ENCODE peak calls at places on chromosome 20, in four cellular contexts. D is body of pancreas, A is GM06990, G is progenitor cell of endocrine pancreas. U is an unnamed sample.

GRCh38 chr20:25273541-25274358 is 25.9 kb downstream of the PYGB start:
- DNase-seq in D (no peak), A (no peak), G (no peak), U (no peak)

GRCh38 chr20:25544316-25544715 is 41.0 kb downstream of the NINL start:
- DNase-seq in D (no peak), A (no peak), G (no peak), U (no peak)

GRCh38 chr20:40506567-40506966 is 182.5 kb downstream of the MAFB start:
- DNase-seq in D (peak), A (no peak), G (no peak), U (no peak)

GRCh38 chr20:46253391-46253790 is 54.9 kb downstream of the CDH22 start:
- DNase-seq in D (peak), A (no peak), G (no peak), U (peak)

GRCh38 chr20:4664691-4665360 is 56.9 kb upstream of the PRND start:
- DNase-seq in D (no peak), A (no peak), G (no peak), U (no peak)

GRCh38 chr20:32387262-32387661 is 29.1 kb downstream of the ASXL1 start:
- DNase-seq in D (no peak), A (no peak), G (no peak), U (no peak)

GRCh38 chr20:49871391-49871948 is 43.9 kb downstream of the SPATA2 start:
- DNase-seq in D (no peak), A (no peak), G (no peak), U (no peak)

GRCh38 chr20:6705106-6705766 is 62.2 kb upstream of the BMP2 start:
- DNase-seq in D (no peak), A (no peak), G (no peak), U (no peak)

GRCh38 chr20:62924567-62925419 is 1.5 kb downstream of the DIDO1 start:
- DNase-seq in D (peak), A (no peak), G (no peak), U (no peak)

GRCh38 chr20:1376453-1377270 is 16.2 kb downstream of the FKBP1A start:
- DNase-seq in D (no peak), A (no peak), G (no peak), U (no peak)

GRCh38 chr20:15542655-15543054 is 1030.6 kb downstream of the KIF16B start:
- DNase-seq in D (no peak), A (no peak), G (no peak), U (no peak)

GRCh38 chr20:47141941-47142781 is 214.3 kb downstream of the ZMYND8 start:
- DNase-seq in D (no peak), A (no peak), G (no peak), U (no peak)

GRCh38 chr20:36569847-36570429 is 3.5 kb upstream of the TGIF2 start:
- DNase-seq in D (no peak), A (no peak), G (no peak), U (no peak)

GRCh38 chr20:47272893-47273590 is 83.5 kb downstream of the ZMYND8 start:
- DNase-seq in D (peak), A (peak), G (peak), U (peak)

GRCh38 chr20:51452734-51453133 is 89.8 kb downstream of the NFATC2 start:
- DNase-seq in D (no peak), A (no peak), G (no peak), U (no peak)

GRCh38 chr20:51450221-51450712 is 92.3 kb downstream of the NFATC2 start:
- DNase-seq in D (no peak), A (no peak), G (no peak), U (no peak)

GRCh38 chr20:51450984-51451383 is 91.5 kb downstream of the NFATC2 start:
- DNase-seq in D (no peak), A (no peak), G (no peak), U (no peak)

GRCh38 chr20:51452091-51452613 is 90.4 kb downstream of the NFATC2 start:
- DNase-seq in D (no peak), A (no peak), G (no peak), U (no peak)

GRCh38 chr20:51451484-51451883 is 91.0 kb downstream of the NFATC2 start:
- DNase-seq in D (no peak), A (no peak), G (no peak), U (no peak)
- TF ChIP-seq CTCF in D (no peak), A (no peak), G (no peak), U (no peak)

GRCh38 chr20:44154521-44155001 is 32.4 kb downstream of the JPH2 start:
- DNase-seq in D (no peak), A (no peak), G (no peak), U (no peak)
- TF ChIP-seq CTCF in D (no peak), A (no peak), G (no peak), U (no peak)

DNA sequence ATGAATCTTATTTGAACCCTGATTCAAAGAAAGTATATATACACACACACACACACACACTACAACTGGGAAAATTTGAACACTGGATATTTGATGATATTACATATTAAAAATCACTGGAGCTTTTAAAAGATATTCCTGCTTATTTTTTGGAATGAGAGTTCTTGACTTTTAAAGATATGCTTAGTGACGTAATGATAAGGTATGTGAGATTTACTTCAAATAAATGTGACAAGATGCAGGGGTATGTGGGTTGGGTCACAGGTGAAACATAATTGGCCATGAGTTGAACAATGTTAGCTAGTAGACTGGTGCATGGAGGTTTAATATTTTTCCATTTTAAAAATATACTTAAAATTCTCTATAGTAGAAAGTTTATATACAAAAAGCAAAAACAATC is 258.6 kb downstream of the CBLN4 start:
- DNase-seq in D (no peak), A (no peak), G (no peak), U (no peak)
- TF ChIP-seq CTCF in D (no peak), A (no peak), G (no peak), U (no peak)

DNA sequence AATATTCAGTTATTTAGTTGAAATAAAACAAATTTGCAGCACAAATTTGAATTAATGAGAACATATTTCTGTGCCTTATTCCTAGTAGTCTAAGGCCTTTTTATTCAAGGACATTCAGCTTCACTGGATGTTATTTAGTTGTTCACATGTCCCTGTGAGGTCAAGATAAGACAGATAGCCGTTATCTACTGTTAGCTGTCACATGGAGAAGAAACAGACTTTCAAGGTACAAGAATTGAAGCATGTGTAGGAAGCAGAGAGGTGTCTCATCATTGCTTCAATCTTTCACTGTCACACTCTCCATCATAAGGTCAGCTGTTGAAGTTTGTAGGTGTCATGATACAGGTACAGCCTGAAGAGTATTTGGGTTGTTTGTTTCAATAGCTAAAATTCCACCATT is 112.9 kb upstream of the JAG1 start:
- DNase-seq in D (no peak), A (no peak), G (no peak), U (no peak)
- TF ChIP-seq CTCF in D (no peak), A (no peak), G (no peak), U (no peak)

DNA sequence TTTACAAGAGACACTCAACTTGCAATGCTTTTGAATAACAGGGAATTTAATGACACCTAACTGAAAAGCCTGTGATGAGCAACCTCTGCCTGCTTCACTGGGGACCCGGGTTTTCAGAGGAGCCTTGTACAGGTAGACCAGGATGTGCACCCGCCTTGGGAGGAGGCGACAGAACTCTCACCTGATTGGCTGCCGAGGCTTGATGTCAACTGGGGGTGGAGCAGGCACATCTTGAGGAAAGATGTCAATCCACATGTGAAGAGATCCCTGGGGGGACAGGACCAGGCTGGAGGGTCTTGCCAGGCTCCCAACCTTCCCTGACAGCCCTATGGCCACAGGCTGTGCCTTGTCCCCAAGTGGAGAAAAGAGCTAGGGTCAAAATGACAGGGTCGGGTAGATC is 19.8 kb downstream of the ERGIC3 start:
- DNase-seq in D (no peak), A (no peak), G (no peak), U (no peak)
- TF ChIP-seq CTCF in D (no peak), A (no peak), G (no peak), U (no peak)

DNA sequence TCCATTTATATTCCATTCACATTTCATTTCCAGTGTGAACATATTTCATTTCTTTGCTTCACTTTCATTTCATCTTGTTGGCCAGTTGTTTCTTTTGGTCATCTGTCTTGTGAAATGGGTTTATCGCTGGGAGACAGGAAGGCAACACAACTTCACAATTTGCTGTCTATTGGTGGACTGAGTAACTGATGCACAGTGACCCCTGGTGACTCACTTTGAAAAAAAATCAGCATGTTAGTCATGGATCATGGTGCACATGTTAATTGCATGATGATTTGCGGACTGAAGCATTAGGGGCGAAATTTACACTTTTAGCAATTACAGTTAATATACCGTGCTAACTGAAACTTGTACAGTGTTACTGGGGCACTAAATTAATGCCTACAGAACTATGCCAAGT is 37.1 kb downstream of the SLC24A3 start:
- DNase-seq in D (no peak), A (no peak), G (no peak), U (no peak)
- TF ChIP-seq CTCF in D (no peak), A (peak), G (no peak), U (no peak)

DNA sequence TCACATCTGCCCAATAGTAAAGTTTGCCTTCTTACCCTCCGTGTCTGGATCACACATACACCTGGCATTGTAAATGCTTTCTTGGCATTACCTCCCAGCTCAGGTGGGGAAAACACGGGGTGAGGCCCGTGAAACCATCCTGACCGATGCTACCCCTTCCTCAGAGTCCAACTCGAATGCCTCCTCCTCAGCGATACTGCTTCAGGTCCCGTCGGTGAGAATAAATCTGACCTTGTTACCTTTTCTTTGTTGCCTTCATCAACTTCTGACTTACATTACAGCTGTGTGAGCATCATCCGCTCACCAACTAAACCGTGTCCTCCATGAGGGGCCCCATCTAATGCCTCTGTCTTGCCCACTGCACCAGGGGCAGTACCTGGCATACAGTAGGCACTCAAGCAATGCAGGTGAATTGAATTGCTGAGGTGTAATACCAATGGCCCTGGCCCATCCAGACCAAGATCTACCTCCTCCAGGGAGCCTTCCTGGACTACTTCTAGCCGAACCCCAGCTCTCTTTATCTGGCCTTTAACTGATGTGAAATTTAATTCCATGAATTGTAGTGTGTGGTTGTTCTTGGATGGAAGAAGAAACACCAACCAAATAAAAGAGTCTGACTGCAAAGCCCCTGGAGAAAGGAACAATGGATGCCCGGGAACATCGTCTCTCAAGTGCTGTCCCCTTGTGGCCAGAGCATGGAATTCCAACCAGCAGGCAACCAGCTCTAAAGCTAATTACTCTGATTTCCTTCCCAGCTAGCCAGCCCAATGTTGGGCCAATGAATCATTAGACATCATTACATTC is 141.5 kb downstream of the ANKRD60 start:
- DNase-seq in D (peak), A (no peak), G (peak), U (peak)
- TF ChIP-seq CTCF in D (peak), A (peak), G (peak), U (peak)